ENCODE peak calls at places on chromosomes 5 and 9, in five cellular contexts. L, F, S, U and B are unnamed samples. For H3K4me1, the result is how much of the 10 kb centered on the place peaks cover.

GRCh38 chr9:33375238-33375840 is 27.0 kb downstream of the AQP7 start:
- DNase-seq in L (no peak), F (no peak), S (no peak), U (no peak), B (no peak)

GRCh38 chr5:124194282-124194681 is 552.2 kb downstream of the ZNF608 start:
- DNase-seq in L (no peak), F (no peak), S (no peak), U (no peak), B (no peak)

GRCh38 chr5:143135832-143136551 is 267.5 kb downstream of the NR3C1 start:
- DNase-seq in L (no peak), F (no peak), S (no peak), U (peak), B (no peak)

GRCh38 chr5:387491-388265 is 55.3 kb upstream of the EXOC3 start:
- DNase-seq in L (no peak), F (no peak), S (no peak), U (no peak), B (no peak)

GRCh38 chr5:172379481-172379880 is 74.8 kb downstream of the SH3PXD2B start:
- DNase-seq in L (no peak), F (no peak), S (no peak), U (no peak), B (no peak)

GRCh38 chr9:135448570-135449180 is 30.9 kb upstream of the PPP1R26 start:
- DNase-seq in L (no peak), F (no peak), S (no peak), U (no peak), B (no peak)

GRCh38 chr5:149337746-149338145 is 7.6 kb upstream of the GRPEL2 start:
- DNase-seq in L (no peak), F (no peak), S (no peak), U (no peak), B (no peak)

GRCh38 chr5:181204561-181205401 is at the start of gene TRIM7:
- DNase-seq in L (peak), F (peak), S (peak), U (peak), B (peak)

GRCh38 chr9:133729646-133730281 is 8.4 kb downstream of the SARDH start:
- DNase-seq in L (no peak), F (no peak), S (peak), U (no peak), B (no peak)

GRCh38 chr5:67222243-67223033 is 25.8 kb upstream of the CD180 start:
- DNase-seq in L (no peak), F (no peak), S (no peak), U (no peak), B (no peak)

GRCh38 chr9:37436540-37436939 is 14.0 kb downstream of the GRHPR start:
- DNase-seq in L (no peak), F (no peak), S (no peak), U (no peak), B (no peak)

GRCh38 chr9:78368236-78368635 is 71.3 kb downstream of the PSAT1 start:
- DNase-seq in L (no peak), F (no peak), S (no peak), U (no peak), B (no peak)

GRCh38 chr5:133453825-133454224 is 158.5 kb downstream of the FSTL4 start:
- DNase-seq in L (no peak), F (no peak), S (no peak), U (no peak), B (no peak)

GRCh38 chr9:38075272-38075671 is 6.2 kb upstream of the SHB start:
- DNase-seq in L (no peak), F (no peak), S (no peak), U (no peak), B (peak)

GRCh38 chr5:64096771-64097170 is 68.9 kb upstream of the RNF180 start:
- DNase-seq in L (no peak), F (no peak), S (no peak), U (no peak), B (no peak)

GRCh38 chr9:132210472-132211145 is 48.8 kb downstream of the NTNG2 start:
- DNase-seq in L (no peak), F (no peak), S (no peak), U (no peak), B (no peak)

GRCh38 chr5:73759771-73760170 is 133.8 kb downstream of the ARHGEF28 start:
- DNase-seq in L (peak), F (no peak), S (no peak), U (no peak), B (no peak)

GRCh38 chr5:156391139-156391538 is 64.2 kb downstream of the SGCD start:
- DNase-seq in L (peak), F (no peak), S (no peak), U (no peak), B (no peak)

GRCh38 chr9:133661846-133662636 is 25.9 kb downstream of the DBH start:
- DNase-seq in L (no peak), F (no peak), S (no peak), U (no peak), B (peak)

GRCh38 chr5:178112545-178112944 is 787 bp upstream of the N4BP3 start:
- DNase-seq in L (no peak), F (no peak), S (no peak), U (no peak), B (no peak)

GRCh38 chr5:178110511-178110910 is 2.8 kb upstream of the N4BP3 start:
- DNase-seq in L (no peak), F (no peak), S (no peak), U (no peak), B (no peak)

GRCh38 chr5:178113141-178113787 is at the start of gene N4BP3:
- DNase-seq in L (peak), F (no peak), S (peak), U (no peak), B (peak)

GRCh38 chr5:178113841-178114324 is 551 bp downstream of the N4BP3 start:
- DNase-seq in L (no peak), F (no peak), S (no peak), U (no peak), B (no peak)

DNA sequence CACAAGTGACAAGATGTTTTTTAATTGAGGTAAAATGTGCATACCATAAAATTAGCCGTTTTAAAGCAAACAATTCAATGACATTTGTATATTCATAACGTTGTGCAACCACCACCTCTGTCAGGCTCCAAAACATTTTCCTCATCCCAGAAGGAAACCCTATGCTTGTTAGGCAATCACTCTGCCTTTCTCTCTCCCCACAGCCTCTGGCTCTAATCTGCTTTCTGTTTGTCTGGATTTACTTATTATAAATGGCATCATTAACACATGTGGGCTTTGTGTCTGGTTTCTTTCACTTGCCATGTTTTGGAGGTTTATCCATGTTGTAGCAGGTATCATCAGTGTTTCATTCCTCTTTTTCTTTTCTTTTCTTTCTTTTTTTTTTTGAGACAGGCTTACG is 1.4 kb upstream of the N4BP3 start:
- DNase-seq in L (peak), F (no peak), S (no peak), U (no peak), B (no peak)
- H3K4me1 ChIP-seq in L (under half), F (under half), S (under half), U (under half), B (under half)

DNA sequence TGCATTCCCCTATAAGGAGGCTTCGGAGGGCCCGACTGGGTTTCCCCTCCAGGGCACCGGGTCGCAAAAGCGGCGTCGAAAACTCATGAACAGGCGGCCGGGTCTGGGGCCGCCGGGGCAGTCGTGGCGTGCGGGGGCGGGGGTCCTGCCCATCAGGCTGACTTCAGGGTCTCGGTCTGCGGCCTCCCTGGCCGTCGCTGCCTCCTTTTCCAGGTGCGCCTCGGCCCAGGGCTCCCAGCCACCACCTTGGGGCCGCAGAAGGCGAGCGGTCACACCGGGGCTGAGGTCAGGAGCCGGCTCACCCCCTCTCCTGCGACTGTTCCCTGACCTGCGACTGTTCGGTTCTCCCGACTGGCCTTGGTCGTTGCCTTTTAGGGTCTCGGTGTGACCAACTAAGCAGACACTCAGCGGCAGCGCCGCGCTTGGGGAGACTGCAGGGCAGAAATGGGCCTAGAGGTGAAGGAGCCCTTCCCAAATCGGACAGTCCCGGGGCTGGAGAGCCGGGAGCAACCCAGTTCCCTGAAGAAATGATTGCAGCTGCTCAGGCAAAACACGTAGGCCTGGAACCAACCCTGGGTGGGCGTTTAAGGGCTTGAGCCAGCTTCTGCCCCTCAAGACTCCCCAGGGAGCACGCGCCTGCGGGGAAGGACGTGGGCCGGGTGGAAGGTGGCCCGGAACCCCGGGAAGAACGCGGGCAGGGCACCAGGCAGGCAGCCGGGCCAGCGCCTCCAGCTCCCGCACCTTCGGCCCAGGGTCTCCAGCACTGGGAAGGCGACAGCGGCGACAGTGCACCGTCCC is 11.2 kb downstream of the IRX2 start:
- DNase-seq in L (no peak), F (no peak), S (no peak), U (no peak), B (no peak)
- H3K4me3 ChIP-seq in L (peak), F (no peak), S (no peak), U (peak), B (no peak)

GRCh38 chr5:68253612-68254341 is 38.2 kb downstream of the PIK3R1 start:
- DNase-seq in L (no peak), F (no peak), S (no peak), U (no peak), B (no peak)

GRCh38 chr5:68258531-68258930 is 43.0 kb downstream of the PIK3R1 start:
- DNase-seq in L (no peak), F (no peak), S (no peak), U (no peak), B (no peak)

GRCh38 chr5:68252678-68253520 is 37.3 kb downstream of the PIK3R1 start:
- DNase-seq in L (peak), F (peak), S (peak), U (peak), B (peak)

GRCh38 chr5:68257207-68257606 is 41.7 kb downstream of the PIK3R1 start:
- DNase-seq in L (no peak), F (no peak), S (no peak), U (no peak), B (no peak)

DNA sequence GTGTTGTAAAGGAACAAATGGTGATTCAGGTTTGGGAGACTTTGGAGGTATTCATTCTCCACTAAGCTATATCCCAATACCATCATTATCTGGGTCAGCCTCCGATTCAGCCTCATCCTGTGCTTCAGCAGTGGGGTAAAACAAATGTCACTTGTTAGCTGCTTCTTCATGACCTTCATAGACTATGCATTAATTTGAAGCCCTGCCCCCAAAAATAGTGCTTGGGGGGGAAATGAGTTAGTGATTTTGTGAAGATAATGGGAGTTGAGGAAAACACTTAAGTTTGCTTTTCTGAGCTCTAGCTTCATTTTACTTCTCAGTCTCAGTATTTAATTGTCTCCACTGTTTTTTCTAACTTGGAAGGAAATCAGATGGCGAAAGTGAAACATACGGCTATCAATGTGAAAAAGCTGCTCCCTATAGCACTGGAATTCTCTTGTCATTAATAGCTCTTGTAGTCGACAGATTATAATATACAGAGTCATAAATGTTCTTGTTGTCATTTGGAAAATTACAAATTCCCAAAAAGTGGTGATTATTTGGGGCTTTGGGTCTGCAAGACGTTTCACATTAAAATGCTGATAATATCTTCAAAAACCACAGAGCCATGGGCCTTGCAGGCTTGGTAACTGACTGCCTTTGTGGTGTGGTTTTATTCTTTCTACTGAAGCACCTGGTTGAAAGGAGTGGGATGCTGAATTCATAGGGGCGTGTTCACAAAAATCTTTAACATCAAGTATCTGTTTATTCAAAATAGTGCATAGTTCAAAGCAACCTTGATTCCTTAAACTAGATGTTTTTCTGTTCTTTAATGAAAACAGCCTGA is 40.0 kb downstream of the PIK3R1 start:
- DNase-seq in L (no peak), F (no peak), S (no peak), U (no peak), B (no peak)
- H3K27ac ChIP-seq in L (no peak), F (peak), S (no peak), U (peak), B (peak)

GRCh38 chr5:56854920-56855319 is 39.6 kb downstream of the MAP3K1 start:
- DNase-seq in L (no peak), F (no peak), S (no peak), U (no peak), B (no peak)
- H3K4me1 ChIP-seq in L (under half), F (under half), S (under half), U (half or more), B (under half)